ENCODE peak calls at places on chromosomes 5 and 9, in eight cellular contexts. R is Caco-2, F is GM12878, B is HCT116, G is lower leg skin, C is left ventricle myocardium inferior, K is RWPE1, A is A549. D is an unnamed sample.

GRCh38 chr9:101119206-101119819 is 90.8 kb downstream of the PLPPR1 start:
- DNase-seq in B (peak; percentile 28), C (peak; percentile 38), F (no peak), G (no peak), K (peak; percentile 57), R (peak; percentile 79), A (peak; percentile 58), D (no peak)

GRCh38 chr9:123998278-123998925 is 13.2 kb upstream of the LHX2 start:
- DNase-seq in F (no peak), C (no peak), A (no peak), B (no peak), G (no peak), R (no peak), K (no peak), D (no peak)

GRCh38 chr5:162128117-162128516 is 60.5 kb downstream of the GABRG2 start:
- DNase-seq in B (peak; percentile 6), A (no peak), G (no peak), R (no peak), K (no peak), C (no peak), F (no peak), D (no peak)

GRCh38 chr5:138807182-138807581 is 54.0 kb downstream of the CTNNA1 start:
- DNase-seq in F (no peak), A (no peak), G (no peak), C (no peak), B (no peak), R (no peak), K (no peak), D (no peak)

GRCh38 chr9:13787234-13787833 is 507.8 kb upstream of the MPDZ start:
- DNase-seq in B (no peak), R (no peak), F (no peak), K (no peak), A (no peak), G (peak; percentile 24), C (no peak), D (no peak)

GRCh38 chr5:80934751-80935150 is 25.4 kb upstream of the RASGRF2 start:
- DNase-seq in K (no peak), R (no peak), A (no peak), B (no peak), F (no peak), C (no peak), G (no peak), D (no peak)

GRCh38 chr9:95757026-95757425 is 118.5 kb upstream of the ERCC6L2 start:
- DNase-seq in R (no peak), C (no peak), K (peak; percentile 68), F (no peak), A (no peak), G (no peak), B (no peak), D (no peak)

GRCh38 chr9:90309809-90310522 is 332.7 kb downstream of the DIRAS2 start:
- DNase-seq in K (no peak), G (no peak), R (no peak), A (no peak), F (no peak), B (no peak), C (no peak), D (no peak)

GRCh38 chr5:115457985-115458384 is 86.6 kb downstream of the FEM1C start:
- DNase-seq in B (no peak), A (no peak), C (no peak), F (no peak), R (peak; percentile 17), K (no peak), G (no peak), D (no peak)

GRCh38 chr9:127608104-127608966 is 3.7 kb upstream of the STXBP1 start:
- DNase-seq in K (peak; percentile 98), F (no peak), C (peak; percentile 78), B (peak; percentile 73), R (peak; percentile 89), G (peak; percentile 18), A (peak; percentile 83), D (peak; percentile 56)

GRCh38 chr9:127614961-127615360 is 2.9 kb downstream of the STXBP1 start:
- DNase-seq in R (no peak), C (no peak), G (no peak), F (no peak), A (no peak), K (no peak), B (no peak), D (no peak)

GRCh38 chr9:127612993-127613954 is 1.2 kb downstream of the STXBP1 start:
- DNase-seq in A (peak; percentile 56), K (peak; percentile 75), R (peak; percentile 24), F (no peak), G (peak; percentile 69), B (no peak), C (peak; percentile 82), D (peak; percentile 27)

GRCh38 chr9:127611796-127612790 is at the start of gene STXBP1:
- DNase-seq in A (peak; percentile 81), B (peak; percentile 51), K (peak; percentile 98), G (peak; percentile 75), C (peak; percentile 92), R (peak; percentile 94), F (no peak), D (peak; percentile 87)
- TF ChIP-seq CTCF in A (peak; percentile 10), B (no peak), K (peak; percentile 24), G (no peak), C (peak; percentile 41), R (no peak), F (no peak), D (no peak)

GRCh38 chr5:169663537-169663936 is 26.5 kb downstream of the DOCK2 start:
- DNase-seq in R (no peak), C (no peak), G (no peak), F (no peak), A (no peak), B (no peak), K (no peak), D (no peak)

GRCh38 chr5:169667896-169668674 is 31.0 kb downstream of the DOCK2 start:
- DNase-seq in R (no peak), C (no peak), G (no peak), K (no peak), B (no peak), F (no peak), A (peak; percentile 80), D (no peak)

GRCh38 chr5:169670769-169671525 is 33.9 kb downstream of the DOCK2 start:
- DNase-seq in B (no peak), R (no peak), G (no peak), A (no peak), K (no peak), C (no peak), F (peak; percentile 80), D (no peak)

GRCh38 chr5:169666365-169666764 is 29.3 kb downstream of the DOCK2 start:
- DNase-seq in C (no peak), G (no peak), F (no peak), A (no peak), B (no peak), R (no peak), K (no peak), D (no peak)

DNA sequence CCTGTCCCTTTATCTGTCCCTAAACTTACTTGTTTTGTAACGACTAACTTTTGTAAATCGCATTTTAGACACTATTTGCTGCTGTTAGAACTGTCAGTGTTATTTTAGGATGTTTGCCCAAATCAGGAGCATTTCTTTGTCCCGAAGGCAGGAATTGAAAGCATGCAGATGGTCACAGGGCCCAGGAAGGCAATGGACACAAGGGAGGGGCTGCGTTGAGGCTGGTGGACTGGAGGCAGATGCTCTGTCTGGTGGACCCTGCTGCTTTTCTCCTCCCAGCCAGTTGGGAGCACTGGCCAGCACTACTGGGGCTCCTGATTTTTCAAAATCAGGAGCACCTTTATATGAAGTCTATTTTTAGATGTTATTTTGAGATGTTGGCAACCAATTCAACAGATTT is 31.7 kb downstream of the DOCK2 start:
- DNase-seq in B (no peak), C (no peak), G (no peak), R (no peak), F (no peak), A (peak; percentile 64), K (no peak), D (no peak)
- TF ChIP-seq CTCF in B (no peak), C (no peak), G (no peak), R (no peak), F (no peak), A (peak; percentile 17), K (no peak), D (no peak)

DNA sequence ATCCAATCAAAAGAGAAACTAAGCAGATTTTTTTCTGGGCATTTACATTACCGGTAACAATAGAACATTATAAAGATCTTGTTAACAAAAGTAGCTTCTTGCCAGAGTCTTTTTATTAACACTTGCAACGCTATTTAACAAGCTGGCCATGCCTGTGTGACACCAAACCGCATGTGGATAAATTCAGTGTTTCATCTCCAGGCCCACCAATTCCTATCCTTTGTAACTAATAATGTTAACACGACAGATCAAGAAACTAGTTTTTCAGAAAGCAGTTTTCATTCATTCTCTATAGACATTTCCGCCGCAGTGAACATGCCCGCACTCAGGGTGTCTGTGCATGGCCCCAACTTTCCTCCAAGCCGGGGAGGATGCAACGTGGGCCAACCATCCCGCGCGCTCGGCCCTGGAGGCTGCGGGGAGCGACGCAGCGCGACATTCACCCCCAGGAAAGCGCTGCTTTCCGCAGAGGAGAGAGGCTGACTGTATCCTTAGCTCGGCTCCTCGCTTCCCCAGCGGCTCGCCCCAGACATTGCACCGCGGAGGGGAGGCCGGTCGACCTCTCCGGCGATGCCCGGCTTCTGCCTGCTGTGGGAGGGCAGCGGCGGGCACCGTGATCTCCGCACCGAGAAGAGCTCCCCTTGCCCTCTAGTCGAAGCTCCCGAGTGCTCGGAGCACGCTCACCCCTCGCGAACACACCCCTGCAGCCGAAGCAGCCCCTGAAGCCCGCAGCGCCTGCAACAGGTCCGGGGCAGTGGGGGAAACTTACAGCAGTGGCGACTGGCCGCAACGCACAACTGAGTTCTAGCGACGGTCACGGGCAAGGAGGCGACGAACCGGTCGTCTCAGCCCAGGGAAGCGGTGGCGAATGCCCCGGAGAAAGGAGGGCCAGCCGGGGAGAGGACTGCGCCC is 734 bp downstream of the ENC1 start:
- DNase-seq in B (no peak), K (no peak), F (no peak), R (no peak), C (peak; percentile 46), A (peak; percentile 44), G (no peak), D (peak; percentile 32)
- TF ChIP-seq CTCF in B (no peak), K (no peak), F (peak; percentile 19), R (no peak), C (no peak), A (no peak), G (no peak), D (no peak)

GRCh38 chr5:164422400-164422799 is 917.0 kb downstream of the MAT2B start:
- DNase-seq in C (no peak), G (no peak), B (no peak), R (peak; percentile 43), F (no peak), A (peak; percentile 13), K (no peak), D (no peak)
- TF ChIP-seq CTCF in C (no peak), G (no peak), B (no peak), R (peak; percentile 31), F (no peak), A (no peak), K (no peak), D (no peak)